ENCODE peak calls at places on chromosome 4, in seven cellular contexts. X is H9, U is cardiac muscle cell, L is stomach, M is aorta, F is RWPE1, B is upper lobe of right lung. V is an unnamed sample.

GRCh38 chr4:54440394-54441223 is 211.5 kb downstream of the PDGFRA start:
- DNase-seq in X (no peak), U (peak), L (no peak), M (no peak), F (peak), B (no peak), V (no peak)

GRCh38 chr4:112377701-112378620 is 80.8 kb downstream of the ALPK1 start:
- DNase-seq in X (no peak), U (no peak), L (no peak), M (no peak), F (no peak), B (no peak), V (no peak)

GRCh38 chr4:39893693-39894072 is 84.0 kb downstream of the PDS5A start:
- DNase-seq in X (no peak), U (no peak), L (no peak), M (no peak), F (no peak), B (no peak), V (no peak)

GRCh38 chr4:178010596-178010995 is 568.4 kb upstream of the AGA start:
- DNase-seq in X (no peak), U (no peak), L (no peak), M (no peak), F (no peak), B (no peak), V (no peak)

GRCh38 chr4:39850727-39851126 is 127.0 kb downstream of the PDS5A start:
- DNase-seq in X (no peak), U (no peak), L (no peak), M (no peak), F (no peak), B (no peak), V (no peak)

GRCh38 chr4:38468491-38468890 is 195.5 kb upstream of the KLF3 start:
- DNase-seq in X (no peak), U (no peak), L (no peak), M (no peak), F (no peak), B (no peak), V (no peak)

GRCh38 chr4:126888968-126889367 is 743.8 kb upstream of the INTU start:
- DNase-seq in X (no peak), U (no peak), L (no peak), M (no peak), F (peak), B (no peak), V (no peak)

GRCh38 chr4:99408346-99408745 is 26.8 kb downstream of the ADH7 start:
- DNase-seq in X (no peak), U (peak), L (no peak), M (no peak), F (no peak), B (no peak), V (no peak)

GRCh38 chr4:109134268-109134667 is 168.2 kb downstream of the COL25A1 start:
- DNase-seq in X (no peak), U (no peak), L (no peak), M (no peak), F (no peak), B (no peak), V (no peak)

GRCh38 chr4:188781655-188782054 is 642.4 kb downstream of the TRIML1 start:
- DNase-seq in X (peak), U (no peak), L (peak), M (no peak), F (peak), B (no peak), V (no peak)

GRCh38 chr4:40196724-40197281 is at the start of gene RHOH:
- DNase-seq in X (no peak), U (no peak), L (peak), M (no peak), F (no peak), B (no peak), V (no peak)

GRCh38 chr4:120659626-120660170 is 262.8 kb downstream of the PRDM5 start:
- DNase-seq in X (no peak), U (no peak), L (no peak), M (no peak), F (no peak), B (no peak), V (no peak)

GRCh38 chr4:161134795-161135194 is 1029.0 kb downstream of the FSTL5 start:
- DNase-seq in X (no peak), U (no peak), L (no peak), M (no peak), F (no peak), B (no peak), V (no peak)

GRCh38 chr4:183987529-183987946 is 82.4 kb downstream of the STOX2 start:
- DNase-seq in X (peak), U (peak), L (peak), M (peak), F (peak), B (peak), V (peak)

GRCh38 chr4:82437285-82438005 is 7.1 kb downstream of the ENOPH1 start:
- DNase-seq in X (no peak), U (peak), L (no peak), M (no peak), F (peak), B (no peak), V (peak)

GRCh38 chr4:3224971-3225850 is 23.7 kb upstream of the MSANTD1 start:
- DNase-seq in X (no peak), U (no peak), L (no peak), M (peak), F (no peak), B (peak), V (no peak)

GRCh38 chr4:86927843-86928395 is 6.9 kb upstream of the AFF1 start:
- DNase-seq in X (peak), U (peak), L (no peak), M (no peak), F (peak), B (no peak), V (peak)

DNA sequence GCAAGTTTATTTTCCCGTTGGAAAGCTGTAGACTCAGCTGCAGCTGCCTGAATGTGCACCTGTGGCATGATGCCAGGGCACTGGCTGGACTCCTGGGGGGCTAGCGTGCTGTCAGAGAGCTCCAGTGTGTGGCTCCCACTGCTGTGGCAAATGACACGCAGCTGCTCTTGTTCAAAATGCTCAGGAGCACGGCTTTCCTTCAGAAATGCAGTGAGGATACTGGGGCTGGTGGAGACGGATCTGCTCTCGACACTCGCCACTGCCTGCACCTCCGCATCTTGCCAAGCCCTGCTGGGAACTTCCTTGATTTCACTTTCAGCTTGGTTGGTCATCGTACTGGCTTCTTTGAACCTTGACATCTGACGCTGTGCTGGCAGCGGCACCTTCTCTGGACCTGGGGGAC is 58.7 kb downstream of the GPRIN3 start:
- DNase-seq in X (no peak), U (no peak), L (no peak), M (peak), F (no peak), B (no peak), V (no peak)
- H3K27ac ChIP-seq in X (no peak), U (no peak), L (no peak), M (no peak), F (no peak), B (no peak), V (no peak)

GRCh38 chr4:153141238-153141637 is 63.0 kb upstream of the TRIM2 start:
- DNase-seq in X (no peak), U (no peak), L (no peak), M (no peak), F (no peak), B (no peak), V (no peak)
- H3K27ac ChIP-seq in X (no peak), U (no peak), L (no peak), M (no peak), F (no peak), B (no peak), V (no peak)

GRCh38 chr4:22500831-22501714 is 14.8 kb downstream of the ADGRA3 start:
- DNase-seq in X (no peak), U (no peak), L (no peak), M (no peak), F (peak), B (no peak), V (peak)
- H3K27ac ChIP-seq in X (no peak), U (peak), L (peak), M (no peak), F (peak), B (peak), V (no peak)

DNA sequence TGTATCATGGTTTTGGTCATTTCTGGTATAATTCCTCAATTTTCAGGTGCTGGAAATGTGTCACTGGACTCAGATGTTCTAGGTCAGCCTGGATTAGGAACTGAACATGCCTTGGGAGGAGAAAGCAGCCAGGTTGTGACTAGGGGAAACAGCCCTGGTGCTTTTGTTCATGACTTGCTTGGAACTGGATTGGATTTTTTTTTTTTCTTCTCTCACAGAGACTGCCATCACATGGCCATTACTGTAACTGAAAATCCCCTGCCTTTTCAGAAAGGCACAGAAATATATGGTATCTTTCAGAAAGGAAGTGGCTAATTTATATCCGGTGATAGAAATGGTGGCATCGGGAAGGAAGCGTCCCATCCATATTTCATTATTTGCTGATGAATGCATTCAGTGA is 34.6 kb downstream of the SEPTIN11 start:
- DNase-seq in X (no peak), U (peak), L (no peak), M (no peak), F (no peak), B (no peak), V (no peak)
- H3K27ac ChIP-seq in X (no peak), U (peak), L (peak), M (no peak), F (no peak), B (peak), V (no peak)

V was measured in epithelial cell of prostate.